ENCODE peak calls at places on chromosomes 6 and 20, in four cellular contexts. B is activated naive CD8-positive, alpha-beta T cell treated with anti-CD3 and anti-CD28 coated beads, Interleukin-2, amount 50 U/mL, for 24 hours; T is breast epithelium; R is mucosa of gallbladder. H is an unnamed sample.

GRCh38 chr6:169200931-169201514 is 52.6 kb downstream of the THBS2 start:
- DNase-seq in B (no peak), T (no peak), R (no peak), H (no peak)

GRCh38 chr6:160421854-160422253 is 73.7 kb downstream of the SLC22A3 start:
- DNase-seq in B (no peak), T (no peak), R (peak), H (no peak)

GRCh38 chr6:101018157-101018556 is 137.0 kb upstream of the ASCC3 start:
- DNase-seq in B (no peak), T (no peak), R (no peak), H (no peak)

GRCh38 chr6:158039178-158039557 is 57.5 kb downstream of the SYNJ2 start:
- DNase-seq in B (no peak), T (no peak), R (no peak), H (no peak)

GRCh38 chr20:45181639-45182038 is 6.9 kb downstream of the PI3 start:
- DNase-seq in B (no peak), T (no peak), R (no peak), H (no peak)

GRCh38 chr20:36969050-36969449 is 17.5 kb upstream of the SAMHD1 start:
- DNase-seq in B (no peak), T (no peak), R (no peak), H (no peak)

GRCh38 chr6:71375676-71376075 is 87.1 kb downstream of the OGFRL1 start:
- DNase-seq in B (no peak), T (peak), R (peak), H (no peak)

GRCh38 chr6:130675072-130675471 is 152.1 kb upstream of the SMLR1 start:
- DNase-seq in B (no peak), T (no peak), R (no peak), H (peak)

GRCh38 chr6:15439410-15440022 is 193.6 kb downstream of the JARID2 start:
- DNase-seq in B (no peak), T (no peak), R (no peak), H (no peak)

GRCh38 chr20:61435823-61436220 is 183.8 kb downstream of the CDH4 start:
- DNase-seq in B (no peak), T (no peak), R (no peak), H (no peak)

GRCh38 chr6:170160031-170160627 is 130.7 kb downstream of the DLL1 start:
- DNase-seq in B (peak), T (no peak), R (no peak), H (no peak)

GRCh38 chr6:128233501-128233900 is 286.9 kb downstream of the PTPRK start:
- DNase-seq in B (no peak), T (no peak), R (no peak), H (no peak)

GRCh38 chr6:1351381-1352008 is 37.9 kb upstream of the FOXF2 start:
- DNase-seq in B (no peak), T (no peak), R (no peak), H (no peak)

GRCh38 chr6:47709160-47709559 is 10.8 kb downstream of the ADGRF4 start:
- DNase-seq in B (no peak), T (no peak), R (no peak), H (no peak)

GRCh38 chr6:3455121-3455489 is 1.7 kb downstream of the SLC22A23 start:
- DNase-seq in B (peak), T (no peak), R (no peak), H (no peak)

GRCh38 chr6:148803979-148804378 is 57.1 kb downstream of the UST start:
- DNase-seq in B (no peak), T (no peak), R (no peak), H (no peak)

GRCh38 chr6:166156942-166157341 is 10.7 kb downstream of the TBXT start:
- DNase-seq in B (no peak), T (no peak), R (no peak), H (no peak)

GRCh38 chr6:151534576-151534975 is 40.8 kb downstream of the CCDC170 start:
- DNase-seq in B (no peak), T (no peak), R (no peak), H (no peak)

GRCh38 chr6:117505337-117505736 is 22.9 kb downstream of the DCBLD1 start:
- DNase-seq in B (no peak), T (no peak), R (no peak), H (no peak)

GRCh38 chr6:165439928-165440554 is 130.6 kb upstream of the C6orf118 start:
- DNase-seq in B (no peak), T (no peak), R (no peak), H (peak)

GRCh38 chr20:4384961-4385360 is 336.7 kb upstream of the PRND start:
- DNase-seq in B (no peak), T (no peak), R (no peak), H (no peak)

GRCh38 chr6:15329154-15329781 is 83.4 kb downstream of the JARID2 start:
- DNase-seq in B (no peak), T (no peak), R (no peak), H (peak)

GRCh38 chr6:82078286-82078908 is 169.1 kb downstream of the IBTK start:
- DNase-seq in B (no peak), T (no peak), R (no peak), H (no peak)

GRCh38 chr6:43737272-43738081 is 32.5 kb upstream of the VEGFA start:
- DNase-seq in B (no peak), T (no peak), R (no peak), H (peak)

GRCh38 chr6:4707011-4707410 is 69.2 kb upstream of the CDYL start:
- DNase-seq in B (no peak), T (no peak), R (no peak), H (no peak)

GRCh38 chr6:136343275-136343674 is 53.6 kb upstream of the BCLAF1 start:
- DNase-seq in B (no peak), T (no peak), R (no peak), H (no peak)

GRCh38 chr20:21387528-21387927 is 9.8 kb downstream of the NKX2-4 start:
- DNase-seq in B (no peak), T (no peak), R (no peak), H (no peak)

GRCh38 chr6:5084192-5084786 is 852 bp upstream of the PPP1R3G start:
- DNase-seq in B (peak), T (no peak), R (peak), H (no peak)

GRCh38 chr6:8014947-8015346 is 49.2 kb downstream of the BLOC1S5 start:
- DNase-seq in B (no peak), T (no peak), R (no peak), H (no peak)

GRCh38 chr6:12241493-12242214 is 48.5 kb upstream of the EDN1 start:
- DNase-seq in B (no peak), T (no peak), R (no peak), H (no peak)

GRCh38 chr20:38217791-38218565 is 42.6 kb downstream of the KIAA1755 start:
- DNase-seq in B (no peak), T (no peak), R (peak), H (peak)

GRCh38 chr20:50398064-50398463 is 112.1 kb upstream of the PTPN1 start:
- DNase-seq in B (no peak), T (no peak), R (no peak), H (no peak)

GRCh38 chr20:6975326-6975725 is 207.8 kb downstream of the BMP2 start:
- DNase-seq in B (no peak), T (no peak), R (no peak), H (no peak)

GRCh38 chr20:45336530-45337366 is 11.5 kb downstream of the SDC4 start:
- DNase-seq in B (no peak), T (peak), R (peak), H (peak)

GRCh38 chr6:21263531-21264287 is 329.8 kb upstream of the SOX4 start:
- DNase-seq in B (peak), T (peak), R (no peak), H (no peak)